ENCODE peak calls at places on chromosomes 12 and 14, in nine cellular contexts. Y, Q, O, G, K, N, I, P and Z are unnamed samples.

GRCh38 chr12:65274873-65275272 is 3.6 kb upstream of the MSRB3 start:
- DNase-seq in Q (no peak), I (no peak), O (no peak), G (no peak), P (no peak), Y (no peak), K (no peak), N (no peak), Z (no peak)

GRCh38 chr14:64549805-64550538 is at the start of gene PPP1R36:
- DNase-seq in Y (peak), I (no peak), P (no peak), Q (peak), O (no peak), G (peak), K (no peak), N (no peak), Z (no peak)

GRCh38 chr12:102429755-102430154 is 50.6 kb downstream of the IGF1 start:
- DNase-seq in N (no peak), Y (no peak), P (no peak), G (no peak), Q (peak), I (no peak), K (no peak), O (no peak), Z (no peak)

GRCh38 chr12:120132863-120133385 is 16.4 kb upstream of the RAB35 start:
- DNase-seq in G (no peak), O (no peak), P (no peak), Q (no peak), I (no peak), Y (peak), K (no peak), N (no peak), Z (no peak)

GRCh38 chr14:72590577-72590976 is 303.3 kb downstream of the DPF3 start:
- DNase-seq in I (no peak), P (no peak), Q (no peak), Y (no peak), O (no peak), N (no peak), G (no peak), K (no peak), Z (no peak)

GRCh38 chr14:104289485-104289884 is 151.1 kb downstream of the KIF26A start:
- DNase-seq in Q (no peak), I (no peak), Y (no peak), K (no peak), O (no peak), P (no peak), G (no peak), N (no peak), Z (no peak)

GRCh38 chr12:122871851-122872785 is 23.8 kb downstream of the VPS37B start:
- DNase-seq in G (peak), I (peak), P (no peak), O (no peak), K (peak), Y (no peak), Q (peak), N (no peak), Z (peak)

GRCh38 chr14:24954037-24954696 is 95.8 kb downstream of the STXBP6 start:
- DNase-seq in Q (no peak), P (no peak), N (no peak), K (no peak), G (no peak), I (no peak), O (no peak), Y (no peak), Z (no peak)

GRCh38 chr14:34299360-34299759 is 162.7 kb downstream of the SPTSSA start:
- DNase-seq in I (no peak), N (no peak), K (no peak), Y (no peak), G (no peak), O (no peak), P (no peak), Q (no peak), Z (no peak)

GRCh38 chr12:47307680-47308399 is 228.1 kb upstream of the AMIGO2 start:
- DNase-seq in G (peak), Y (peak), I (peak), K (peak), P (peak), O (peak), N (peak), Q (peak), Z (peak)

GRCh38 chr14:106377432-106377831 is 851.0 kb downstream of the TMEM121 start:
- DNase-seq in Q (no peak), N (no peak), G (no peak), O (no peak), P (no peak), K (no peak), Y (no peak), I (no peak), Z (no peak)

GRCh38 chr14:106378191-106378590 is 851.8 kb downstream of the TMEM121 start:
- DNase-seq in P (no peak), Y (no peak), G (no peak), N (no peak), I (no peak), Q (no peak), K (no peak), O (no peak), Z (no peak)

GRCh38 chr14:106372870-106373657 is 846.7 kb downstream of the TMEM121 start:
- DNase-seq in I (no peak), Y (peak), O (peak), Q (no peak), N (peak), K (peak), P (no peak), G (peak), Z (no peak)
- TF ChIP-seq CTCF in I (no peak), Y (peak), O (peak), Q (no peak), N (peak), K (peak), P (no peak), G (peak), Z (no peak)

GRCh38 chr14:32432813-32433538 is 103.9 kb downstream of the AKAP6 start:
- DNase-seq in O (no peak), K (peak), Y (no peak), N (no peak), G (no peak), P (no peak), I (no peak), Q (no peak), Z (no peak)
- H3K4me3 ChIP-seq in O (no peak), K (no peak), Y (peak), N (no peak), G (no peak), P (no peak), I (no peak), Q (no peak), Z (no peak)

DNA sequence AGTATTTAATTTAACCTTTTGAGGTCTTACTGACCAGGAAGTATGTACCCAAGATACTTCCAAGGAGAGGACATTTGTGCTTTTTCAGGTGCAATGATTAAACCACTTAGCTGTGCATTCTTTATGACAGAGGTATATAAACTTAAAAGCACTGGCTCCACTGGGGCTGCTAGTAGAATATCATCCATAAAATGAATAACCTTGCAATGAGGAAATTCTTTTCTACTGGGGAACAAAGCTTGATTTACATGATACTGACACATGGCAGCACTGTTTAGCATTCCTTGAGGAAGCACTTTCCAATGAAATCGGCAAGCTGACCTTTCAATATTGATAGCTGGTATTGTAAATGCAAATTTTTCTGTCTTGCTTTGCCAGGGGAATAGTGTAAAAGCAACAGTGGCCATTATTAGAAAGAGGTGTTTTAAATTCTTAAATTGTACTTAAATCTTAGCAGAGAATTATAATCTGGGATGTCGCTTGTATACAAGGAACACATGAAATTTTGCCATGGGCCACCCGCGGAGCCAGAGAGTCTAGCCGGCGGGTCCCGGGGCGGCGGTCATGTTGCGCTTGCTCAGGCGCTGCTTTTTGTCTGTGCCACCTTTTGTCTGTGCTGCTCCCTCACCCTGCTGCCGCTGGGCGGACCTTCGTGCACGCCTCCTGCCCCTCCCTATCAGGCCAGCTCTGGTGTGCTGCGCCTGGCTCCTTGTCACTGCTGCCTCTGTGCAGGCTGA is 20.9 kb upstream of the BLTP3B start:
- DNase-seq in I (peak), P (no peak), G (peak), Y (peak), N (peak), Q (peak), K (peak), O (peak), Z (peak)
- TF ChIP-seq CTCF in I (no peak), P (no peak), G (no peak), Y (peak), N (peak), Q (peak), K (peak), O (no peak), Z (no peak)

GRCh38 chr12:44874981-44875416 is 1.1 kb downstream of the NELL2 start:
- DNase-seq in N (no peak), Q (no peak), O (no peak), P (no peak), K (no peak), I (no peak), Y (peak), G (no peak), Z (no peak)

GRCh38 chr12:44873898-44874297 is 2.2 kb downstream of the NELL2 start:
- DNase-seq in N (peak), Q (peak), O (no peak), K (peak), P (no peak), G (no peak), Y (no peak), I (peak), Z (peak)

GRCh38 chr12:44876554-44877275 is 600 bp upstream of the NELL2 start:
- DNase-seq in K (peak), Y (peak), Q (peak), O (peak), N (no peak), I (peak), P (no peak), G (no peak), Z (peak)

GRCh38 chr12:44875954-44876553 is at the start of gene NELL2:
- DNase-seq in P (no peak), G (peak), Q (peak), K (peak), I (peak), Y (peak), N (no peak), O (peak), Z (peak)

GRCh38 chr12:44875417-44875953 is 630 bp downstream of the NELL2 start:
- DNase-seq in O (no peak), Q (no peak), P (no peak), K (no peak), G (no peak), Y (peak), I (no peak), N (no peak), Z (no peak)
- H3K4me3 ChIP-seq in O (peak), Q (peak), P (peak), K (peak), G (peak), Y (peak), I (peak), N (no peak), Z (no peak)

GRCh38 chr12:26274441-26275312 is 79.3 kb downstream of the SSPN start:
- DNase-seq in Q (peak), Y (peak), P (peak), I (peak), O (peak), N (peak), G (peak), K (peak), Z (peak)
- TF ChIP-seq CTCF in Q (peak), Y (no peak), P (peak), I (peak), O (peak), N (no peak), G (peak), K (peak), Z (no peak)

DNA sequence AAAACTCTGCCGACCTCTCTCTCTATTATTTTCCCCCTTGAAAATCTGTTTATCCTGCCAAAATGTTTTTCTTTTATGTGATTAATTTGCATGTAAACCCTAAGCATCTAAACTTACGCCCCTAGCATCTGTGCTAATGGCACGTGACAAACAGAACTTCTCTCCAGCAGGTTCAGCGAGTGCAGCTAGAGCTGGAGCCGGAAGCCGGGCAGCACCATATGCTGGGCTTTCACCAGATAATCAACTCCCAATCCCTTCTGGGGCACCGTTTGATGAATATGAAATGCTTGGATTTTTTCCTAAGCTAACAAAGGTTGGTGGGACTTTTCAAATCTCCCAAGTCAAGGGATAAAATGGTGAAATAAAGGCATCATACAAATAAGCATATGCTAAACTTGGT is 667.5 kb upstream of the TMEM132C start:
- DNase-seq in Y (no peak), N (no peak), G (no peak), I (no peak), O (no peak), P (no peak), K (no peak), Q (no peak), Z (no peak)
- H3K4me3 ChIP-seq in Y (no peak), N (no peak), G (no peak), I (no peak), O (no peak), P (no peak), K (no peak), Q (no peak), Z (no peak)

DNA sequence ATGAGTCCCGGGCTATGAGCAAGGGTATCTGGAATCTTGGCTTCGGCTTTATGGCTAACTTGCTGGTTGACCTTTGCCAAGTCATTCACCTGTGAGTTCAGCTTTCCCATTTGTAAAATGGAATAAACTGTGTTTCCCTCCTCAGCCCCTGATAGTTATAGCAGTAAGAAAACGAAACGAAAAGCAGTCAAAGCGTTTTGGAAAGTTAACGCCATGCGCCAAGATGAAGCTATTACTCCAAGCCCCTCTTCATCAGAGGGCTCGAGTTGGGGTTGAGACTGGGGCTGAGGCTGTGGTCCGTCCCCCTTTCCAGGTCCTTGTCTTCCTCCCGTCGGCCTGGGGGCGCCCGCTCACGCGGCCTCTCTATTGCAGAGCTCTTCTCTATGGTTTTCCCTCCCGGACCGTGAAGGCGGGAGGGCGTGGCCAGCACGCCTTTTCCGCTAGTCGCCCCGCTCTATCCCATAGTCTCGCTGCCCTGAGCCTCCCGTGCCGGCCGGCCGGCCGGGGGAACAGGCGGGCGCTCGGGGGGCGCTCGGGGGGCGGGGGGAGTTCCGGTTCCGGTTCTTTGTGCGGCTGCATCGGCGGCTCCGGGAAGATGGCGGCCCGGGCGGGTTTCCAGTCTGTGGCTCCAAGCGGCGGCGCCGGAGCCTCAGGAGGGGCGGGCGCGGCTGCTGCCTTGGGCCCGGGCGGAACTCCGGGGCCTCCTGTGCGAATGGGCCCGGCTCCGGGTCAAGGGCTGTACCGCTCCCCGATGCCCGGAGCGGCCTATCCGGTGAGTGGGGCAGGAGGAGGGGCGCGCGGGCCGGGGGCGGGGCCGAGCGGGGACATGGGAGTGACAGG is at the start of gene SMARCD1:
- DNase-seq in P (peak), N (peak), G (peak), O (peak), Y (peak), K (peak), I (peak), Q (peak), Z (peak)
- TF ChIP-seq CTCF in P (peak), N (peak), G (peak), O (peak), Y (peak), K (peak), I (peak), Q (peak), Z (peak)

DNA sequence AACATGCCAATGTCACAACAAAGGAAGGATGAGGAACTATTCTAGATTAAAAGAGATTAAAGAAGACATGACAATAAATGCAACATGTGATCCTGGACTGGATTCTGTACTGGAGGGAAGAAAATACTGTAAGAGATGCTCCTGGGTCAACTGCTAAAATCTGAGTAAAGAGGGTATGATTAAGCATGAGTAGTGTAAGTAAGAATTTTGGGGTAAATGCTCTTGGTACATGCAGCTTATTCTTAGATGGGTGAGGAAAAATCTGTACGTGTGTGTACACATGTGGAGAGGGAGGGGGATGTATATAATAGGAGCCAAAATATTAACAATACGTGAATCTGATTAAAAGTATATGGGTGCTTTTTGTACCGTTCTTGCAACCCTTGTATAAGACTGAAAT is 66.0 kb downstream of the CDC42BPB start:
- DNase-seq in I (no peak), P (no peak), N (no peak), Y (no peak), Q (no peak), G (no peak), K (peak), O (no peak), Z (no peak)
- H3K4me3 ChIP-seq in I (no peak), P (no peak), N (no peak), Y (no peak), Q (no peak), G (no peak), K (no peak), O (no peak), Z (no peak)

GRCh38 chr12:14904854-14905253 is 19.2 kb upstream of the MGP start:
- DNase-seq in G (no peak), Y (no peak), N (no peak), Q (no peak), K (no peak), O (no peak), I (no peak), P (no peak), Z (no peak)
- TF ChIP-seq CTCF in G (no peak), Y (no peak), N (no peak), Q (no peak), K (no peak), O (no peak), I (no peak), P (no peak), Z (no peak)

DNA sequence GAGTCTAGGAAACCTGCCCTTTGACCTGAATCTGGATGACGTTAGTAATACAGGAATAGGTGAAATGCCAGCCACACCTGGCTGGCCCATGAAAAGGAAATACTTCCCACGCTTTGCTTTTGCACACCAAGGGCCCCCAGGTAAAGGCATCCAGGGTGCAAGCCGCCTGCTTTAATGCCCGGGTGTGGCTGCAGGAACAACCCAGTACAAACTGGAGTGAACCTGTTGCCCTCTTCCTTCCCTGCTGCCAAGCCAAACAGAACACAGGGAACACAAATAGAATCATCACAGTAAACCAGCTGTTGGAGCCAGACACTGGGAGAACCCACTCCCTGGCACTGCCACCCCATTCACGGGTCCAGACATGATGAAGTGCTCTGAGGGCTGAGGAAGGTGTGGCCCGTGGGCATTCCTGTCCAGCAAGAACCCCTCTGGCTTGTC is 24.2 kb upstream of the FOS start:
- DNase-seq in K (no peak), I (no peak), P (no peak), Y (no peak), O (no peak), Q (no peak), N (no peak), G (peak), Z (no peak)
- H3K4me3 ChIP-seq in K (no peak), I (no peak), P (no peak), Y (no peak), O (no peak), Q (no peak), N (no peak), G (peak), Z (no peak)